ENCODE peak calls at places on chromosome 1, in ten cellular contexts. S, V, N, U, W, Y, F, B, Q and O are unnamed samples.
A peak's percentile ranks its signal among the peaks of the same experiment; 100 is the strongest.

GRCh38 chr1:17441993-17442357 is 2.5 kb upstream of the RCC2 start:
- DNase-seq in S (no peak), V (no peak), N (no peak), U (no peak), W (no peak), Y (no peak), F (no peak), B (no peak), Q (no peak), O (no peak)

GRCh38 chr1:107776898-107777663 is 187.9 kb downstream of the VAV3 start:
- DNase-seq in S (no peak), V (no peak), N (no peak), U (no peak), W (no peak), Y (no peak), F (no peak), B (no peak), Q (no peak), O (no peak)

GRCh38 chr1:53183277-53183990 is 13.2 kb upstream of the CPT2 start:
- DNase-seq in S (no peak), V (no peak), N (no peak), U (no peak), W (no peak), Y (peak; percentile 36), F (peak; percentile 84), B (peak; percentile 40), Q (no peak), O (no peak)

GRCh38 chr1:19814681-19815503 is at the start of gene RNF186:
- DNase-seq in S (no peak), V (no peak), N (no peak), U (peak; percentile 85), W (no peak), Y (peak; percentile 26), F (no peak), B (no peak), Q (no peak), O (no peak)

GRCh38 chr1:226677121-226678020 is 61.7 kb downstream of the ITPKB start:
- DNase-seq in S (no peak), V (peak; percentile 81), N (peak; percentile 74), U (no peak), W (peak; percentile 80), Y (peak; percentile 86), F (peak; percentile 86), B (peak; percentile 83), Q (peak; percentile 87), O (peak; percentile 77)

GRCh38 chr1:186974774-186975181 is 146.0 kb downstream of the PLA2G4A start:
- DNase-seq in S (no peak), V (no peak), N (no peak), U (no peak), W (no peak), Y (no peak), F (peak; percentile 76), B (no peak), Q (no peak), O (no peak)

GRCh38 chr1:92949937-92950817 is 11.1 kb downstream of the DIPK1A start:
- DNase-seq in S (no peak), V (no peak), N (no peak), U (no peak), W (no peak), Y (no peak), F (peak; percentile 58), B (no peak), Q (no peak), O (no peak)

GRCh38 chr1:234528073-234528865 is 49.3 kb upstream of the TARBP1 start:
- DNase-seq in S (no peak), V (no peak), N (no peak), U (no peak), W (no peak), Y (no peak), F (no peak), B (peak; percentile 52), Q (no peak), O (no peak)

GRCh38 chr1:40383488-40384412 is 10.2 kb downstream of the SMAP2 start:
- DNase-seq in S (no peak), V (no peak), N (no peak), U (no peak), W (no peak), Y (no peak), F (peak; percentile 75), B (no peak), Q (peak; percentile 46), O (no peak)

GRCh38 chr1:222618880-222619321 is 1.0 kb downstream of the MIA3 start:
- DNase-seq in S (no peak), V (no peak), N (no peak), U (no peak), W (no peak), Y (no peak), F (peak; percentile 48), B (peak; percentile 18), Q (peak; percentile 12), O (peak; percentile 28)

GRCh38 chr1:215824245-215824644 is 257.1 kb downstream of the KCTD3 start:
- DNase-seq in S (no peak), V (no peak), N (no peak), U (no peak), W (no peak), Y (no peak), F (peak; percentile 27), B (no peak), Q (no peak), O (no peak)

GRCh38 chr1:15923241-15923640 is 52.7 kb downstream of the ZBTB17 start:
- DNase-seq in S (no peak), V (no peak), N (no peak), U (no peak), W (no peak), Y (no peak), F (peak; percentile 69), B (no peak), Q (no peak), O (no peak)

GRCh38 chr1:243718022-243718421 is 132.0 kb downstream of the AKT3 start:
- DNase-seq in S (no peak), V (no peak), N (no peak), U (no peak), W (no peak), Y (no peak), F (no peak), B (no peak), Q (no peak), O (no peak)

GRCh38 chr1:41659903-41660302 is 175.4 kb upstream of the EDN2 start:
- DNase-seq in S (no peak), V (no peak), N (no peak), U (no peak), W (no peak), Y (no peak), F (no peak), B (no peak), Q (no peak), O (no peak)

GRCh38 chr1:10529096-10529495 is 54.3 kb downstream of the PEX14 start:
- DNase-seq in S (no peak), V (no peak), N (no peak), U (no peak), W (no peak), Y (no peak), F (no peak), B (no peak), Q (no peak), O (no peak)

GRCh38 chr1:185666582-185666981 is 67.6 kb upstream of the HMCN1 start:
- DNase-seq in S (no peak), V (no peak), N (no peak), U (no peak), W (no peak), Y (no peak), F (no peak), B (no peak), Q (no peak), O (no peak)

GRCh38 chr1:101150676-101151075 is 86.1 kb upstream of the S1PR1 start:
- DNase-seq in S (no peak), V (no peak), N (no peak), U (no peak), W (no peak), Y (no peak), F (no peak), B (no peak), Q (no peak), O (no peak)

GRCh38 chr1:3346478-3346877 is 108.0 kb upstream of the ARHGEF16 start:
- DNase-seq in S (no peak), V (no peak), N (no peak), U (no peak), W (no peak), Y (no peak), F (no peak), B (no peak), Q (no peak), O (no peak)

GRCh38 chr1:189669846-189670245 is 807.8 kb downstream of the BRINP3 start:
- DNase-seq in S (no peak), V (no peak), N (no peak), U (no peak), W (no peak), Y (no peak), F (peak; percentile 34), B (no peak), Q (no peak), O (no peak)

GRCh38 chr1:201191723-201192477 is 1.3 kb downstream of the IGFN1 start:
- DNase-seq in S (peak; percentile 17), V (no peak), N (no peak), U (peak; percentile 62), W (no peak), Y (peak; percentile 50), F (peak; percentile 51), B (no peak), Q (peak; percentile 76), O (no peak)

GRCh38 chr1:110523011-110523410 is 4.0 kb upstream of the KCNA10 start:
- DNase-seq in S (no peak), V (no peak), N (no peak), U (no peak), W (no peak), Y (no peak), F (no peak), B (no peak), Q (no peak), O (no peak)

GRCh38 chr1:19049128-19049768 is 92.8 kb upstream of the IFFO2 start:
- DNase-seq in S (no peak), V (no peak), N (no peak), U (no peak), W (no peak), Y (no peak), F (peak; percentile 48), B (no peak), Q (no peak), O (no peak)

GRCh38 chr1:236425031-236425663 is 31.1 kb downstream of the EDARADD start:
- DNase-seq in S (peak; percentile 23), V (peak; percentile 59), N (peak; percentile 9), U (no peak), W (no peak), Y (no peak), F (no peak), B (no peak), Q (peak; percentile 48), O (no peak)

GRCh38 chr1:153652795-153653507 is 5.6 kb upstream of the SNAPIN start:
- DNase-seq in S (no peak), V (no peak), N (no peak), U (no peak), W (no peak), Y (no peak), F (peak; percentile 51), B (no peak), Q (no peak), O (no peak)

GRCh38 chr1:50418600-50419109 is 4.6 kb downstream of the DMRTA2 start:
- DNase-seq in S (no peak), V (no peak), N (no peak), U (peak; percentile 81), W (no peak), Y (no peak), F (no peak), B (no peak), Q (no peak), O (no peak)

GRCh38 chr1:58249729-58250586 is 296.6 kb downstream of the OMA1 start:
- DNase-seq in S (no peak), V (no peak), N (no peak), U (peak; percentile 64), W (no peak), Y (no peak), F (peak; percentile 20), B (peak; percentile 21), Q (peak; percentile 40), O (peak; percentile 35)

GRCh38 chr1:246320286-246320685 is 186.8 kb downstream of the SMYD3 start:
- DNase-seq in S (no peak), V (no peak), N (no peak), U (no peak), W (no peak), Y (no peak), F (peak; percentile 34), B (no peak), Q (no peak), O (no peak)